ENCODE peak calls at places on chromosomes 4 and X, in ten cellular contexts. F, W, A, R, D, Z, O, U, B and K are unnamed samples.

GRCh38 chrX:71998836-71999509 is 88.3 kb downstream of the NHSL2 start:
- DNase-seq in F (peak; percentile 46), W (no peak), A (no peak), R (no peak), D (no peak), Z (peak; percentile 55), O (peak; percentile 6), U (peak; percentile 33), B (peak; percentile 30), K (peak; percentile 49)

GRCh38 chr4:74283614-74284013 is 24.7 kb upstream of the EPGN start:
- DNase-seq in F (no peak), W (no peak), A (no peak), R (no peak), D (peak; percentile 23), Z (no peak), O (no peak), U (no peak), B (peak; percentile 18), K (no peak)

GRCh38 chr4:131258361-131258760 is 1890.7 kb upstream of the PCDH10 start:
- DNase-seq in F (no peak), W (no peak), A (no peak), R (no peak), D (no peak), Z (no peak), O (no peak), U (no peak), B (no peak), K (no peak)

GRCh38 chr4:150167054-150167453 is 88.8 kb downstream of the DCLK2 start:
- DNase-seq in F (no peak), W (no peak), A (no peak), R (no peak), D (no peak), Z (no peak), O (no peak), U (no peak), B (no peak), K (no peak)

GRCh38 chrX:54182864-54183613 is at the start of gene FAM120C:
- DNase-seq in F (peak; percentile 80), W (peak; percentile 47), A (peak; percentile 35), R (peak; percentile 37), D (no peak), Z (peak; percentile 85), O (peak; percentile 67), U (peak; percentile 60), B (peak; percentile 93), K (peak; percentile 92)

GRCh38 chr4:68803013-68803412 is 12.8 kb upstream of the UGT2B10 start:
- DNase-seq in F (no peak), W (no peak), A (no peak), R (no peak), D (no peak), Z (no peak), O (no peak), U (no peak), B (no peak), K (no peak)

GRCh38 chr4:151418385-151418784 is 9.4 kb downstream of the FHIP1A start:
- DNase-seq in F (no peak), W (no peak), A (no peak), R (no peak), D (peak; percentile 52), Z (no peak), O (no peak), U (no peak), B (peak; percentile 62), K (no peak)

GRCh38 chrX:153830632-153831434 is 489 bp upstream of the PDZD4 start:
- DNase-seq in F (no peak), W (no peak), A (no peak), R (no peak), D (no peak), Z (no peak), O (peak; percentile 10), U (no peak), B (peak; percentile 26), K (no peak)

GRCh38 chr4:168880087-168880675 is 129.9 kb downstream of the CBR4 start:
- DNase-seq in F (no peak), W (no peak), A (no peak), R (no peak), D (no peak), Z (no peak), O (no peak), U (no peak), B (peak; percentile 44), K (no peak)

GRCh38 chr4:86592553-86593249 is 1.4 kb upstream of the PTPN13 start:
- DNase-seq in F (no peak), W (no peak), A (no peak), R (no peak), D (no peak), Z (no peak), O (peak; percentile 6), U (no peak), B (peak; percentile 17), K (no peak)

GRCh38 chr4:8594097-8595038 is 1.8 kb downstream of the CPZ start:
- DNase-seq in F (peak; percentile 62), W (no peak), A (no peak), R (no peak), D (peak; percentile 17), Z (no peak), O (no peak), U (no peak), B (peak; percentile 92), K (peak; percentile 55)

GRCh38 chrX:42732506-42732905 is 45.5 kb downstream of the PPP1R2C start:
- DNase-seq in F (no peak), W (no peak), A (no peak), R (no peak), D (no peak), Z (no peak), O (no peak), U (no peak), B (no peak), K (no peak)

GRCh38 chr4:176898791-176899190 is 106.1 kb upstream of the VEGFC start:
- DNase-seq in F (no peak), W (no peak), A (no peak), R (no peak), D (no peak), Z (no peak), O (no peak), U (no peak), B (no peak), K (no peak)

GRCh38 chrX:46792826-46793195 is 33.9 kb upstream of the SLC9A7 start:
- DNase-seq in F (no peak), W (no peak), A (no peak), R (no peak), D (no peak), Z (no peak), O (no peak), U (no peak), B (no peak), K (no peak)

GRCh38 chrX:150635952-150636351 is 57.2 kb upstream of the MTMR1 start:
- DNase-seq in F (no peak), W (no peak), A (no peak), R (no peak), D (peak; percentile 56), Z (no peak), O (no peak), U (no peak), B (peak; percentile 57), K (no peak)

GRCh38 chrX:150841466-150842197 is 56.8 kb downstream of the CD99L2 start:
- DNase-seq in F (no peak), W (no peak), A (no peak), R (no peak), D (no peak), Z (no peak), O (no peak), U (no peak), B (peak; percentile 26), K (no peak)

GRCh38 chr4:15149842-15150592 is 147.7 kb downstream of the CPEB2 start:
- DNase-seq in F (peak; percentile 7), W (no peak), A (no peak), R (peak; percentile 75), D (peak; percentile 21), Z (peak; percentile 78), O (peak; percentile 15), U (no peak), B (peak; percentile 89), K (peak; percentile 35)

GRCh38 chr4:137644201-137644600 is 111.9 kb upstream of the PCDH18 start:
- DNase-seq in F (no peak), W (no peak), A (no peak), R (no peak), D (peak; percentile 12), Z (no peak), O (no peak), U (no peak), B (peak; percentile 45), K (no peak)

GRCh38 chr4:141853091-141853734 is 216.8 kb downstream of the IL15 start:
- DNase-seq in F (no peak), W (no peak), A (no peak), R (peak; percentile 54), D (no peak), Z (no peak), O (peak; percentile 78), U (no peak), B (no peak), K (no peak)